ENCODE peak calls at places on chromosomes 3 and 15, in ten cellular contexts. J, C, L, B, R, Q, U, S, I and V are unnamed samples.

GRCh38 chr15:44199393-44199792 is 4.3 kb upstream of the FRMD5 start:
- DNase-seq in J (no peak), C (no peak), L (no peak), B (no peak), R (no peak), Q (no peak), U (no peak), S (no peak), I (no peak), V (no peak)

GRCh38 chr15:100020614-100021013 is 287.4 kb upstream of the LYSMD4 start:
- DNase-seq in J (no peak), C (no peak), L (no peak), B (no peak), R (no peak), Q (no peak), U (no peak), S (no peak), I (no peak), V (no peak)

GRCh38 chr3:172918165-172918564 is 167.6 kb downstream of the ECT2 start:
- DNase-seq in J (no peak), C (no peak), L (peak; percentile 75), B (no peak), R (no peak), Q (no peak), U (peak; percentile 5), S (no peak), I (no peak), V (peak; percentile 47)

GRCh38 chr3:151259664-151260063 is 18.7 kb downstream of the P2RY14 start:
- DNase-seq in J (no peak), C (no peak), L (no peak), B (no peak), R (no peak), Q (no peak), U (no peak), S (no peak), I (no peak), V (no peak)

GRCh38 chr15:36332301-36332700 is 247.1 kb upstream of the CDIN1 start:
- DNase-seq in J (no peak), C (no peak), L (peak; percentile 43), B (no peak), R (no peak), Q (no peak), U (no peak), S (no peak), I (no peak), V (no peak)

GRCh38 chr3:53320697-53321096 is 26.6 kb downstream of the DCP1A start:
- DNase-seq in J (no peak), C (peak; percentile 48), L (peak; percentile 19), B (no peak), R (no peak), Q (no peak), U (no peak), S (no peak), I (no peak), V (no peak)

GRCh38 chr15:80087104-80087503 is 27.6 kb downstream of the ZFAND6 start:
- DNase-seq in J (no peak), C (no peak), L (no peak), B (peak; percentile 22), R (no peak), Q (no peak), U (no peak), S (no peak), I (no peak), V (no peak)

GRCh38 chr3:71184252-71184651 is 399.3 kb downstream of the FOXP1 start:
- DNase-seq in J (no peak), C (no peak), L (no peak), B (no peak), R (no peak), Q (no peak), U (no peak), S (no peak), I (no peak), V (no peak)

GRCh38 chr3:103786296-103786695 is 1351.5 kb downstream of the ZPLD1 start:
- DNase-seq in J (no peak), C (no peak), L (no peak), B (no peak), R (no peak), Q (no peak), U (no peak), S (no peak), I (no peak), V (no peak)

GRCh38 chr3:62884041-62884870 is 9.0 kb upstream of the CADPS start:
- DNase-seq in J (no peak), C (no peak), L (no peak), B (no peak), R (no peak), Q (no peak), U (no peak), S (no peak), I (no peak), V (no peak)

GRCh38 chr15:67824900-67825879 is at the start of gene SKOR1:
- DNase-seq in J (no peak), C (no peak), L (peak; percentile 43), B (peak; percentile 33), R (no peak), Q (no peak), U (peak; percentile 76), S (no peak), I (no peak), V (no peak)